ENCODE peak calls at places on chromosome 9, in six cellular contexts. W is psoas muscle, S is fibroblast of lung, Y is dorsolateral prefrontal cortex, F is Peyer's patch, O is NB4. A is an unnamed sample.

GRCh38 chr9:134128727-134129679 is 6.9 kb upstream of the WDR5 start:
- DNase-seq in O (no peak), W (no peak), Y (no peak), S (no peak), F (no peak), A (no peak)

GRCh38 chr9:134492281-134492691 is 149.3 kb upstream of the COL5A1 start:
- DNase-seq in Y (peak; percentile 30), O (no peak), W (peak; percentile 63), S (peak; percentile 95), F (peak; percentile 49), A (no peak)

GRCh38 chr9:78691531-78691930 is 394.6 kb downstream of the PSAT1 start:
- DNase-seq in W (no peak), Y (no peak), O (no peak), F (no peak), S (no peak), A (no peak)

GRCh38 chr9:113842086-113842485 is 34.0 kb upstream of the ZNF618 start:
- DNase-seq in F (no peak), O (no peak), Y (no peak), S (peak; percentile 5), W (no peak), A (no peak)

GRCh38 chr9:121601234-121601633 is 50.2 kb upstream of the DAB2IP start:
- DNase-seq in S (peak; percentile 24), F (no peak), O (peak; percentile 86), Y (no peak), W (no peak), A (no peak)

GRCh38 chr9:14993891-14994554 is 83.8 kb upstream of the FREM1 start:
- DNase-seq in O (no peak), Y (no peak), S (no peak), F (no peak), W (no peak), A (no peak)

GRCh38 chr9:92716557-92716956 is 46.6 kb upstream of the IPPK start:
- DNase-seq in S (peak; percentile 29), O (peak; percentile 55), F (peak; percentile 90), Y (no peak), W (peak; percentile 63), A (no peak)

GRCh38 chr9:21415492-21416267 is 6.8 kb downstream of the IFNA8 start:
- DNase-seq in W (no peak), F (no peak), O (no peak), S (no peak), Y (no peak), A (no peak)

GRCh38 chr9:23851024-23851629 is 25.1 kb upstream of the ELAVL2 start:
- DNase-seq in Y (no peak), S (no peak), W (no peak), F (no peak), O (no peak), A (no peak)

GRCh38 chr9:133605856-133606721 is 3.1 kb downstream of the FAM163B start:
- DNase-seq in F (no peak), W (no peak), O (no peak), Y (no peak), S (no peak), A (no peak)

GRCh38 chr9:127181595-127182190 is 59.3 kb upstream of the ANGPTL2 start:
- DNase-seq in W (no peak), F (peak; percentile 9), O (no peak), Y (no peak), S (no peak), A (no peak)

GRCh38 chr9:35653611-35654010 is 2.9 kb upstream of the SIT1 start:
- DNase-seq in F (peak; percentile 34), Y (no peak), O (no peak), S (no peak), W (no peak), A (no peak)

GRCh38 chr9:3492214-3492613 is 33.6 kb downstream of the RFX3 start:
- DNase-seq in W (no peak), F (no peak), O (no peak), Y (no peak), S (no peak), A (no peak)

GRCh38 chr9:27496134-27496504 is 28.0 kb upstream of the IFNK start:
- DNase-seq in O (no peak), Y (no peak), S (no peak), F (no peak), W (no peak), A (no peak)
- H3K4me3 ChIP-seq in O (no peak overlapping the region), Y (no peak overlapping the region), S (no peak overlapping the region), F (no peak overlapping the region), W (no peak overlapping the region), A (no peak overlapping the region)

DNA sequence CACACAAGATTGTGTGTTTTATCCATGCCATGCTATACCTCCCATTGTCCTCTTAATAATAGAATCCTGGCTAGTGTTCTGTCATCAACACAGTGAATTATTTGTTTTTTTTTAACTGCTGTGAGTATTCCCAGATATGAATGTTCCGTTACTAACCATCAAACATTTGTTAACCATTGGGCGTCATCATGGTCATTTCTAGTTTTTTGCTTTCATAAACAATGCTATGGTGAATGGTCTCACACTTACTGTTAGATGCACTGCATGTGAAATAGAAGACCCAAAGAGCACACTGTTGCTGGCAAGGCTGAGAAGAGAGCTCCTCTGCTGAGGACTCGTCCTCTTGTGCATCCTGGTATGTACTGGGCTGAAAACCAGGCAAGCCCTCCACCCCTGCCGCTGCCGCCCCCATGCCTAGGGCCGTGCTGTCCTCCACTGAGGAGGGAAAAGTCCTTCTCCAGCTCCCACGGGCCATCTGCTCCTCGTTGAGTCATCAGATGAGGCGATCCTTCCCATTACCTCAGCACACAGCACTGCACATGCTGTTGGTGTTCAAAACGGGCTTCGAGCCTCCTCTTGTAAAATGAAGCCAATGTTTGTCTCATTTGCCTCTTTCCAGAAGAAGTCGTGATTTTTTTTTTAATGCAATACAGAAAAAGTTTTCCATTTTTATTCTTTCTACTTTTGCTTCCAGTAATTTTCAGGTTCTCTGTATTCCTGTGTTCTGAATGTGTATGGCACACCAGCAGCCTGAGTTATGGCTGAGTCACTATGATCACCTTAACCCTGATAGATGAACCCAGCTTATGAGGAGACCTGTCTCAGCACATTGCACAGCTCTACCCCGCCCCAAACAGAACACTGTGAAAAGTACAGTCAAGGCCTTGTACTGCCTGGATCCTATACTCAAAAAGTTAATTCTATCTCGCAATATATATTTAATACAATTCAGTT is 219.0 kb downstream of the AOPEP start:
- DNase-seq in O (peak; percentile 25), F (peak; percentile 64), Y (peak; percentile 83), W (peak; percentile 60), S (peak; percentile 88), A (no peak)
- H3K4me3 ChIP-seq in O (no peak overlapping the region), F (no peak overlapping the region), Y (no peak overlapping the region), W (peak overlapping the region; percentile 40), S (no peak overlapping the region), A (no peak overlapping the region)

GRCh38 chr9:129881547-129882324 is 46.5 kb downstream of the USP20 start:
- DNase-seq in O (no peak), Y (no peak), F (no peak), S (no peak), W (no peak), A (no peak)

GRCh38 chr9:129885018-129885669 is 49.9 kb downstream of the USP20 start:
- DNase-seq in O (peak; percentile 78), W (no peak), S (no peak), F (peak; percentile 80), Y (no peak), A (no peak)

GRCh38 chr9:129885670-129886106 is 50.4 kb downstream of the USP20 start:
- DNase-seq in S (peak; percentile 86), F (peak; percentile 97), W (peak; percentile 94), Y (peak; percentile 72), O (peak; percentile 98), A (peak; percentile 81)

GRCh38 chr9:129886226-129887174 is 51.2 kb downstream of the USP20 start:
- DNase-seq in W (no peak), Y (no peak), F (no peak), S (no peak), O (peak; percentile 83), A (no peak)

GRCh38 chr9:129884220-129885017 is 49.2 kb downstream of the USP20 start:
- DNase-seq in Y (peak; percentile 82), S (peak; percentile 71), F (peak; percentile 98), O (peak; percentile 96), W (peak; percentile 89), A (peak; percentile 95)
- H3K4me3 ChIP-seq in Y (peak overlapping the region; percentile 43), S (peak overlapping the region; percentile 7), F (peak overlapping the region; percentile 45), O (peak overlapping the region; percentile 78), W (peak overlapping the region; percentile 55), A (peak overlapping the region; percentile 55)

GRCh38 chr9:75893096-75893495 is 2.6 kb downstream of the PCSK5 start:
- DNase-seq in F (no peak), Y (no peak), W (no peak), O (no peak), S (no peak), A (no peak)
- H3K4me3 ChIP-seq in F (peak overlapping the region; percentile 99), Y (peak overlapping the region; percentile 71), W (peak overlapping the region; percentile 74), O (no peak overlapping the region), S (no peak overlapping the region), A (peak overlapping the region; percentile 72)

GRCh38 chr9:37650299-37650872 is 368 bp upstream of the FRMPD1 start:
- DNase-seq in F (no peak), Y (no peak), O (no peak), W (no peak), S (no peak), A (no peak)
- H3K4me3 ChIP-seq in F (peak overlapping the region; percentile 57), Y (peak overlapping the region; percentile 23), O (no peak overlapping the region), W (peak overlapping the region; percentile 93), S (no peak overlapping the region), A (peak overlapping the region; percentile 64)

GRCh38 chr9:4933177-4933576 is 51.9 kb upstream of the JAK2 start:
- DNase-seq in S (no peak), W (no peak), F (no peak), Y (no peak), O (no peak), A (no peak)
- H3K4me3 ChIP-seq in S (no peak overlapping the region), W (no peak overlapping the region), F (no peak overlapping the region), Y (no peak overlapping the region), O (no peak overlapping the region), A (no peak overlapping the region)

A was measured in ascending aorta.